ENCODE peak calls at places on chromosomes 2 and 18, in five cellular contexts. L, G, Z, D and A are unnamed samples.

GRCh38 chr2:160317113-160318099 is 117.3 kb upstream of the ITGB6 start:
- DNase-seq in G (no peak), D (peak; percentile 81), L (peak; percentile 17), Z (no peak), A (no peak)

GRCh38 chr2:99688699-99689098 is 198.9 kb upstream of the REV1 start:
- DNase-seq in L (no peak), D (no peak), Z (no peak), G (no peak), A (no peak)

GRCh38 chr2:112880696-112881095 is 30.3 kb upstream of the IL37 start:
- DNase-seq in D (peak; percentile 31), Z (no peak), L (no peak), G (no peak), A (no peak)

GRCh38 chr2:75787532-75788132 is 76.9 kb upstream of the GCFC2 start:
- DNase-seq in D (peak; percentile 64), G (no peak), Z (no peak), L (peak; percentile 54), A (no peak)

GRCh38 chr2:84697895-84698294 is 181.6 kb downstream of the DNAH6 start:
- DNase-seq in Z (no peak), G (no peak), L (no peak), D (no peak), A (no peak)

GRCh38 chr2:130834091-130834922 is 2.4 kb upstream of the ARHGEF4 start:
- DNase-seq in Z (no peak), D (peak; percentile 50), G (no peak), L (no peak), A (no peak)

GRCh38 chr2:183179156-183179555 is 54.9 kb downstream of the NUP35 start:
- DNase-seq in L (no peak), Z (no peak), G (no peak), D (no peak), A (no peak)

GRCh38 chr2:46925444-46926351 is 10.1 kb upstream of the MCFD2 start:
- DNase-seq in D (no peak), L (no peak), Z (no peak), G (no peak), A (no peak)

GRCh38 chr2:42510191-42510929 is 16.6 kb upstream of the KCNG3 start:
- DNase-seq in L (no peak), Z (no peak), G (no peak), D (peak; percentile 49), A (no peak)

GRCh38 chr18:79770826-79771225 is 26.9 kb upstream of the KCNG2 start:
- DNase-seq in D (no peak), L (no peak), G (no peak), Z (no peak), A (no peak)

GRCh38 chr2:71787476-71788185 is 334.3 kb downstream of the DYSF start:
- DNase-seq in G (no peak), D (no peak), L (no peak), Z (no peak), A (no peak)

GRCh38 chr2:73268831-73269685 is 15.2 kb downstream of the FBXO41 start:
- DNase-seq in G (no peak), D (peak; percentile 31), L (peak; percentile 78), Z (peak; percentile 11), A (peak; percentile 42)

GRCh38 chr2:88176352-88176952 is 6.3 kb downstream of the THNSL2 start:
- DNase-seq in L (peak; percentile 79), G (no peak), Z (no peak), D (no peak), A (no peak)

GRCh38 chr18:44599409-44599808 is 81.3 kb upstream of the SETBP1 start:
- DNase-seq in D (peak; percentile 16), L (peak; percentile 77), G (peak; percentile 49), Z (no peak), A (no peak)

GRCh38 chr2:206981739-206982336 is 42.5 kb downstream of the CPO start:
- DNase-seq in G (peak; percentile 78), Z (peak; percentile 40), L (peak; percentile 45), D (peak; percentile 85), A (peak; percentile 17)

GRCh38 chr2:202016579-202017227 is 17.0 kb upstream of the FZD7 start:
- DNase-seq in L (no peak), Z (no peak), D (no peak), G (no peak), A (no peak)

GRCh38 chr2:24045511-24046508 is 1.4 kb downstream of the WDCP start:
- DNase-seq in L (no peak), D (no peak), Z (no peak), G (no peak), A (no peak)

GRCh38 chr2:234300393-234300792 is 196.5 kb downstream of the ARL4C start:
- DNase-seq in Z (no peak), D (no peak), L (no peak), G (no peak), A (no peak)

GRCh38 chr2:217790681-217791392 is 212.0 kb downstream of the TNS1 start:
- DNase-seq in L (no peak), Z (no peak), G (no peak), D (peak; percentile 64), A (no peak)

GRCh38 chr2:239369631-239370161 is 31.1 kb downstream of the HDAC4 start:
- DNase-seq in Z (peak; percentile 89), L (no peak), D (no peak), G (no peak), A (peak; percentile 56)

GRCh38 chr2:149703281-149703680 is 115.7 kb upstream of the MMADHC start:
- DNase-seq in G (no peak), L (no peak), D (peak; percentile 62), Z (no peak), A (no peak)

GRCh38 chr2:129400825-129401224 is 578.6 kb upstream of the RAB6C start:
- DNase-seq in L (no peak), D (no peak), G (no peak), Z (no peak), A (no peak)

GRCh38 chr2:18245375-18245774 is 315.1 kb downstream of the RDH14 start:
- DNase-seq in Z (no peak), L (peak; percentile 14), G (no peak), D (no peak), A (no peak)

GRCh38 chr2:44679584-44679983 is 261.9 kb upstream of the SIX3 start:
- DNase-seq in D (no peak), Z (no peak), L (peak; percentile 28), G (no peak), A (no peak)

GRCh38 chr2:105102963-105103421 is 65.1 kb downstream of the MRPS9 start:
- DNase-seq in D (peak; percentile 41), Z (no peak), G (no peak), L (no peak), A (no peak)

GRCh38 chr18:52160652-52161051 is 179.3 kb upstream of the DCC start:
- DNase-seq in D (peak; percentile 0), Z (no peak), G (no peak), L (no peak), A (no peak)

GRCh38 chr2:31327505-31327904 is 87.0 kb downstream of the XDH start:
- DNase-seq in L (no peak), G (no peak), D (no peak), Z (no peak), A (no peak)

GRCh38 chr2:237931205-237931721 is 35.6 kb upstream of the UBE2F start:
- DNase-seq in L (peak; percentile 1), D (no peak), Z (peak; percentile 15), G (no peak), A (no peak)

GRCh38 chr2:197269173-197269572 is 41.4 kb downstream of the ANKRD44 start:
- DNase-seq in L (no peak), Z (no peak), D (peak; percentile 64), G (no peak), A (no peak)

GRCh38 chr2:100066246-100066645 is 76.1 kb downstream of the AFF3 start:
- DNase-seq in G (no peak), Z (no peak), D (no peak), L (no peak), A (no peak)

GRCh38 chr18:22385718-22386117 is 32.0 kb downstream of the CTAGE1 start:
- DNase-seq in D (peak; percentile 90), Z (no peak), G (no peak), L (no peak), A (no peak)

GRCh38 chr2:187274146-187274545 is 173.9 kb downstream of the CALCRL start:
- DNase-seq in L (no peak), D (no peak), Z (no peak), G (no peak), A (no peak)

GRCh38 chr2:127651987-127652550 is 6.1 kb downstream of the GPR17 start:
- DNase-seq in L (no peak), G (peak; percentile 73), D (peak; percentile 52), Z (no peak), A (no peak)

GRCh38 chr2:95029898-95030341 is 4.4 kb downstream of the MAL start:
- DNase-seq in Z (no peak), D (no peak), G (peak; percentile 45), L (no peak), A (no peak)

GRCh38 chr2:143068094-143068890 is 60.9 kb upstream of the ARHGAP15 start:
- DNase-seq in Z (peak; percentile 59), D (peak; percentile 22), L (no peak), G (no peak), A (no peak)